ENCODE peak calls at places on chromosomes 11 and 22, in nine cellular contexts. K is A549, N is upper lobe of left lung, M is stomach, B is esophagus muscularis mucosa, C is transverse colon, G is suprapubic skin, P is K562, X is sigmoid colon. H is an unnamed sample. For H3K4me1, the result is how much of the 10 kb centered on the place peaks cover.

GRCh38 chr11:47375546-47376085 is 2.7 kb downstream of the SPI1 start:
- DNase-seq in C (no peak), K (no peak), N (no peak), B (no peak), M (no peak), G (no peak), P (no peak), X (no peak), H (no peak)

GRCh38 chr11:75969626-75970308 is 154.8 kb downstream of the UVRAG start:
- DNase-seq in K (no peak), P (no peak), C (no peak), B (no peak), N (no peak), G (no peak), M (no peak), X (no peak), H (no peak)

GRCh38 chr11:117931331-117931950 is 2.2 kb upstream of the TMPRSS13 start:
- DNase-seq in B (no peak), N (no peak), C (no peak), X (peak), K (no peak), P (no peak), G (no peak), M (no peak), H (no peak)

GRCh38 chr11:105071060-105071732 is 26.1 kb upstream of the CARD16 start:
- DNase-seq in K (no peak), G (no peak), N (no peak), X (no peak), B (no peak), P (no peak), C (no peak), M (no peak), H (no peak)

GRCh38 chr11:69442807-69443137 is 38.7 kb upstream of the LINC01488 start:
- DNase-seq in N (no peak), X (no peak), M (no peak), K (no peak), C (no peak), P (peak), B (no peak), G (no peak), H (no peak)

GRCh38 chr22:50577987-50578775 is at the start of gene CPT1B:
- DNase-seq in X (no peak), G (no peak), K (no peak), B (no peak), C (no peak), M (no peak), P (no peak), N (peak), H (no peak)

GRCh38 chr11:2779981-2780849 is 80.4 kb upstream of the KCNQ1OT1 start:
- DNase-seq in M (peak), N (peak), X (peak), C (peak), G (peak), B (peak), K (no peak), P (peak), H (no peak)

GRCh38 chr11:91093141-91093540 is 870.3 kb upstream of the CHORDC1 start:
- DNase-seq in P (no peak), K (no peak), C (no peak), M (no peak), X (no peak), N (no peak), B (no peak), G (no peak), H (no peak)

GRCh38 chr22:25357056-25357455 is 137.6 kb downstream of the CRYBB2 start:
- DNase-seq in K (no peak), X (peak), P (no peak), M (no peak), C (no peak), B (no peak), G (peak), N (peak), H (no peak)

GRCh38 chr22:42313804-42314581 is 43.5 kb upstream of the TCF20 start:
- DNase-seq in N (no peak), X (peak), B (no peak), C (peak), K (peak), P (peak), M (peak), G (no peak), H (no peak)

GRCh38 chr11:128497057-128497957 is 90.1 kb downstream of the ETS1 start:
- DNase-seq in K (peak), X (peak), M (no peak), B (no peak), P (no peak), C (no peak), G (no peak), N (no peak), H (no peak)

DNA sequence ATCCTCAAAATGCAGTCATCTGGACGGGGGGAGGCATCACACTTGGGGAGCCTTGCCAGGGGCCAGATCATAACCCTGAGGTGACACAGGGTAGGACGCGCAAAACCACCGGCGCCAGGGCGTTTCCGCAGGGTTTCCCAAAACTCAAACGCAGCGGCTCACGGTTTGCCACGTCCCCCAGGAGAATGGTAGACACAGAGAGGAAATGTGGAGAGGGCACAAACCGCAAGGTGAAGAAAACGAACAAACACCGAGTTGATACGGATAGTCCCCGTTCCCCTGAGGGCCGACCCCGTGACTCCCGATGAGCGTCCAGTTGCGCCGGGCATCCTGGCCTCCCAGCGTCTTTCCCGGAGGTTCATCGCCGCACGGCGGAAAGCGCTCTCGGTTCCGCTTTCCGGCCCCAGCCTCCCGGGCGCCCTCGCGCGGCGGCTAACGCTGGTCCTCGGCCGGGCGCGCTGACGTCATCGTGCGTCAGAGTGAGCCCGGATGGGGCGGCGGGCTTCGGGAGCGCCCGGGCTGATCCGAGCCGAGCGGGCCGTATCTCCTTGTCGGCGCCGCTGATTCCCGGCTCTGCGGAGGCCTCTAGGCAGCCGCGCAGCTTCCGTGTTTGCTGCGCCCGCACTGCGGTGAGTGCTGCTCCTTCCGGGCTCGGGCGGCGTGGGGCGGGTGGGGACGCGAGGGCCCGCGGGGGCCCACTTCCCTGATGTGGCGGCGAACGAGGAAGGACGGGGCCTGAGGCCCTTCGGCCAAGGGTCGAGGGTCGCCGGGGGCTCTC is at the start of gene BIRC2:
- DNase-seq in K (peak), C (peak), M (peak), P (peak), G (peak), X (peak), B (peak), N (peak), H (peak)
- TF ChIP-seq EP300 in K (no peak), C (no peak), M (no peak), P (peak), G (no peak), X (no peak), B (no peak), N (peak), H (peak)

GRCh38 chr11:12702999-12703453 is 28.8 kb downstream of the TEAD1 start:
- DNase-seq in P (no peak), G (no peak), X (no peak), N (no peak), B (no peak), C (no peak), M (no peak), K (no peak), H (no peak)

GRCh38 chr11:12705874-12706273 is 31.7 kb downstream of the TEAD1 start:
- DNase-seq in C (no peak), M (no peak), K (no peak), P (no peak), B (no peak), N (no peak), X (no peak), G (no peak), H (no peak)

GRCh38 chr11:12706531-12707499 is 32.6 kb downstream of the TEAD1 start:
- DNase-seq in N (no peak), X (no peak), B (no peak), G (no peak), M (peak), C (peak), K (no peak), P (peak), H (peak)

GRCh38 chr11:12701815-12702214 is 27.6 kb downstream of the TEAD1 start:
- DNase-seq in B (no peak), G (no peak), M (no peak), N (no peak), C (no peak), X (no peak), K (no peak), P (no peak), H (no peak)

GRCh38 chr11:12704049-12704448 is 29.8 kb downstream of the TEAD1 start:
- DNase-seq in P (no peak), C (no peak), G (no peak), B (no peak), M (no peak), N (no peak), X (no peak), K (no peak), H (no peak)
- H3K4me1 ChIP-seq in P (under half), C (under half), G (under half), B (half or more), M (under half), N (under half), X (half or more), K (half or more), H (half or more)

DNA sequence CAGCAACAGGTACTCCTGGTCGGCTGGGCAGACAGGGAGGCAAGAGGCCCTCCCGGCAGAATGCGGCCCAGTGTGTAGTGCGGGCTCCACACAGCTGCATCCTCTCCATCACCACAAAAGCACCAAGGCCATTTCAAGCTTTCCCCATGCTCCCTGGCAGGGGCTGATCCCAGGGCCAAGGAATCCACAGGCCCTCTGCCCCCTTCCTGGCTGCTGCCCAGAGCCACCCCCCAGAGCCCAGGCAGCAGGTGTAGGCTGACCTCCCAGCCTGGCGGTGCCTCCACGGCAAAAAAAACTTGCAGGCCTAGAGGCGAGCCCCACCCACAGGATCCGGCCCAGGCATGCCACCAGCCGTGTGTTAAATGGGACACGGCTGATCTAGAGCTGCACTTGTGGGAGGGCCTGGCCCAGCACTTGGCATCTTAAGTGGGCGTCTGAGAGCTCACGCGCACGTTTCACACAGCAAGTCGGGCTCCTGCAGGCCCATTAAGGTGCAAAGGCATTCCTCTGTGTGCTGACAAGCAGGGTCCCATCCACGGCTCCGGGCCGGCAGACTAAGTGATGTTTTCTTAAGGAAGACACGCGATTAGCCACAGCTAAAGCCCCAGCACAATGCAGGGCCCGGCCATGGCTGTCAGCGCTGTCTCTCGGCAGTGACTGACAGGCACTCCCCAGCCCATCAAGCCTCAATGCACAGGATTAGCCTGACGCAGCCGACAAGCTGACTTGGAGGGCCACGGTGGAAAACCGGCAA is 19.8 kb upstream of the GNB1L start:
- DNase-seq in C (no peak), N (peak), K (no peak), P (no peak), B (no peak), M (peak), X (peak), G (peak), H (no peak)
- TF ChIP-seq POLR2A in C (no peak), N (no peak), K (no peak), P (no peak), B (no peak), M (no peak), X (no peak), G (no peak), H (no peak)

GRCh38 chr11:102807921-102808320 is 10.0 kb upstream of the MMP1 start:
- DNase-seq in X (no peak), P (peak), G (no peak), B (no peak), M (peak), C (no peak), K (peak), N (peak), H (no peak)
- TF ChIP-seq EP300 in X (no peak), P (no peak), G (no peak), B (no peak), M (no peak), C (no peak), K (no peak), N (no peak), H (no peak)

GRCh38 chr11:74952752-74953151 is 3.7 kb downstream of the SPCS2 start:
- DNase-seq in B (no peak), X (no peak), K (no peak), P (no peak), M (no peak), G (no peak), N (no peak), C (no peak), H (no peak)

GRCh38 chr11:74950374-74950969 is 1.4 kb downstream of the SPCS2 start:
- DNase-seq in M (no peak), X (no peak), C (no peak), K (no peak), G (no peak), N (no peak), B (no peak), P (no peak), H (no peak)

GRCh38 chr11:74948898-74949747 is at the start of the genes SPCS2 and XRRA1:
- DNase-seq in X (peak), M (peak), P (peak), N (peak), C (peak), G (peak), K (peak), B (peak), H (peak)

GRCh38 chr11:74949748-74950127 is 672 bp downstream of the SPCS2 start:
- DNase-seq in M (no peak), N (no peak), K (peak), P (no peak), B (no peak), G (no peak), C (no peak), X (no peak), H (no peak)

DNA sequence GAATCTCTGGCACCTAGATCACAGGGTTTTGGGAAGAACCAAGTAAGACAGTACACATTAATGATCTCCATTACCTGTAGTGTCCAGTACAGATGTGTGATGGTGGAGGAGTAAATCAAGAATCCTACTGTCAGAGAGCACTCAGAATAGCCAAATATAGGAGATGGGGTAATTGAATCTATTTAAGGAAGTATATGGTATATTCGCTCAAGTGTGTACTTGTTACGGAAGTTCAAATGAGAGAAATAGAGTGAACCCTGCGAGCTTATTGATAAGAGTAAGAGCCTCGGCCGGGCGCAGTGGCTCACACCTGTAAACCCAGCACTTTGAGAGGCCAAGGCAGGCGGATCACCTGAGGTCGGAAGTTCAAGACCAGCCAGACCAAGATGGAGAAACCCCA is 2.2 kb downstream of the SPCS2 start:
- DNase-seq in N (no peak), C (no peak), B (no peak), K (no peak), P (no peak), X (no peak), G (no peak), M (no peak), H (no peak)
- H3K4me1 ChIP-seq in N (under half), C (under half), B (under half), K (under half), P (under half), X (under half), G (under half), M (half or more), H (under half)

GRCh38 chr11:65498042-65498726 is 661 bp upstream of the MALAT1 start:
- DNase-seq in G (peak), P (peak), M (peak), N (peak), C (peak), B (no peak), X (peak), K (no peak), H (peak)

GRCh38 chr11:65498727-65498976 is 193 bp upstream of the MALAT1 start:
- DNase-seq in P (no peak), B (no peak), K (no peak), N (no peak), M (no peak), G (no peak), X (no peak), C (no peak), H (no peak)

GRCh38 chr11:65498977-65499712 is at the start of gene MALAT1:
- DNase-seq in G (peak), P (peak), N (peak), C (peak), K (no peak), X (peak), B (peak), M (peak), H (peak)

GRCh38 chr11:65496304-65497140 is 2.3 kb upstream of the MALAT1 start:
- DNase-seq in X (peak), C (no peak), K (no peak), M (no peak), P (peak), G (peak), N (no peak), B (no peak), H (no peak)

DNA sequence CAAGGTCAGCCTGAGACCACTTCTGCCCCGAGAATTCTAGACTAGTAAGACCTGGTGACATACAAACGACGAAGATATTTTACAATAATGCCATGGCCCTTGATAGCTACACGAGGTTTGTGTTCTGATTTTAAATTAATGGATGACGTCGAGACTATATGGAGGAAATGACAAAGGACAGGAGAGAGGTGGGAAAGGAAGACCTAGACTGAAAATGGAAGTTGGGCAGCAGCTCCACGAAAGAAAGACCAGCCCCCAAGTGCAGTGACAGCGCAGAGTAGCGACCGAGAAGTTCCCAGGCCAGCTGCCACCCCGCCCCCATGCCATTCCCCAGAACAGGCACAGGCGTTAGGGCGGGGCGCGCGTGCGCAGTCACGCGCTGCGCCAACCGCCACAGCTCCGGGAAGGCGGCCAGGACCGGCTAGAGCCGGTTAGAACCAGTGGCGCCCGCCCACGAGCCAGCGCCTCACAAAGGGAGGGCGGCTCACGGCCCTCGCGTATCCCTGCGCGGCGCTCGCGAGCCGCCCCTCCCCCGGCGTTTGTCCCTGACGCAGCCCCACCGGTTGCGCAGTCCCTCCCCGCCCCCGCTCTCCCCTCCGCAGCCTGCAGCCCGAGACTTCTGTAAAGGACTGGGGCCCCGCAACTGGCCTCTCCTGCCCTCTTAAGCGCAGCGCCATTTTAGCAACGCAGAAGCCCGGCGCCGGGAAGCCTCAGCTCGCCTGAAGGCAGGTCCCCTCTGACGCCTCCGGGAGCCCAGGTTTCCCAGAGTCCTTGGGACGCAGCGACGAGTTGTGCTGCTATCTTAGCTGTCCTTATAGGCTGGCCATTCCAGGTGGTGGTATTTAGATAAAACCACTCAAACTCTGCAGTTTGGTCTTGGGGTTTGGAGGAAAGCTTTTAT is 1.5 kb upstream of the MALAT1 start:
- DNase-seq in M (peak), K (peak), X (peak), B (peak), P (peak), N (peak), G (peak), C (peak), H (peak)
- TF ChIP-seq POLR2A in M (peak), K (peak), X (peak), B (peak), P (peak), N (peak), G (peak), C (peak), H (peak)

H was measured in tibial nerve.